ENCODE peak calls at places on chromosomes 1 and 21, in six cellular contexts. One of them, this sample, is unnamed.
A peak's percentile ranks its signal among the peaks of the same experiment; 100 is the strongest.

GRCh38 chr1:225694151-225694603 is 41.3 kb upstream of the ENAH start:
- DNase-seq in tibial artery: peak; percentile 45
- DNase-seq in lower lobe of right lung: no peak
- DNase-seq in IMR-90: peak; percentile 56
- DNase-seq in stomach: peak; percentile 78
- DNase-seq in fibroblast of lung: peak; percentile 56
- DNase-seq in this sample: peak; percentile 78

GRCh38 chr1:67835663-67836452 is 2.6 kb upstream of the GNG12 start:
- DNase-seq in tibial artery: no peak
- DNase-seq in lower lobe of right lung: no peak
- DNase-seq in IMR-90: no peak
- DNase-seq in stomach: no peak
- DNase-seq in fibroblast of lung: no peak
- DNase-seq in this sample: no peak

GRCh38 chr21:44306926-44307687 is 7.3 kb downstream of the PFKL start:
- DNase-seq in tibial artery: no peak
- DNase-seq in lower lobe of right lung: no peak
- DNase-seq in IMR-90: peak; percentile 18
- DNase-seq in stomach: no peak
- DNase-seq in fibroblast of lung: no peak
- DNase-seq in this sample: peak; percentile 49

GRCh38 chr1:226635456-226635941 is 86.9 kb downstream of the STUM start:
- DNase-seq in tibial artery: peak; percentile 17
- DNase-seq in lower lobe of right lung: peak; percentile 46
- DNase-seq in IMR-90: no peak
- DNase-seq in stomach: peak; percentile 59
- DNase-seq in fibroblast of lung: no peak
- DNase-seq in this sample: no peak

GRCh38 chr1:152348447-152348846 is 11.4 kb downstream of the FLG2 start:
- DNase-seq in tibial artery: no peak
- DNase-seq in lower lobe of right lung: no peak
- DNase-seq in IMR-90: no peak
- DNase-seq in stomach: no peak
- DNase-seq in fibroblast of lung: no peak
- DNase-seq in this sample: peak; percentile 16

GRCh38 chr1:1431845-1432565 is 3.5 kb upstream of the VWA1 start:
- DNase-seq in tibial artery: peak; percentile 57
- DNase-seq in lower lobe of right lung: peak; percentile 84
- DNase-seq in IMR-90: no peak
- DNase-seq in stomach: peak; percentile 72
- DNase-seq in fibroblast of lung: peak; percentile 41
- DNase-seq in this sample: peak; percentile 29

GRCh38 chr1:203153051-203153988 is 22.3 kb downstream of the MYBPH start:
- DNase-seq in tibial artery: no peak
- DNase-seq in lower lobe of right lung: no peak
- DNase-seq in IMR-90: no peak
- DNase-seq in stomach: no peak
- DNase-seq in fibroblast of lung: no peak
- DNase-seq in this sample: no peak

GRCh38 chr1:1535989-1536937 is 4.2 kb downstream of the TMEM240 start:
- DNase-seq in tibial artery: no peak
- DNase-seq in lower lobe of right lung: no peak
- DNase-seq in IMR-90: no peak
- DNase-seq in stomach: no peak
- DNase-seq in fibroblast of lung: no peak
- DNase-seq in this sample: no peak

GRCh38 chr1:30998887-30999286 is 66.6 kb downstream of the PUM1 start:
- DNase-seq in tibial artery: no peak
- DNase-seq in lower lobe of right lung: no peak
- DNase-seq in IMR-90: no peak
- DNase-seq in stomach: no peak
- DNase-seq in fibroblast of lung: no peak
- DNase-seq in this sample: peak; percentile 16

GRCh38 chr1:39960461-39960958 is 5.6 kb downstream of the MFSD2A start:
- DNase-seq in tibial artery: peak; percentile 32
- DNase-seq in lower lobe of right lung: peak; percentile 94
- DNase-seq in IMR-90: no peak
- DNase-seq in stomach: peak; percentile 84
- DNase-seq in fibroblast of lung: no peak
- DNase-seq in this sample: no peak

GRCh38 chr1:45230537-45230936 is 24.1 kb upstream of the ZSWIM5 start:
- DNase-seq in tibial artery: no peak
- DNase-seq in lower lobe of right lung: no peak
- DNase-seq in IMR-90: no peak
- DNase-seq in stomach: peak; percentile 29
- DNase-seq in fibroblast of lung: no peak
- DNase-seq in this sample: no peak

GRCh38 chr1:23718482-23718881 is 24.8 kb upstream of the ELOA start:
- DNase-seq in tibial artery: no peak
- DNase-seq in lower lobe of right lung: no peak
- DNase-seq in IMR-90: peak; percentile 50
- DNase-seq in stomach: no peak
- DNase-seq in fibroblast of lung: peak; percentile 63
- DNase-seq in this sample: peak; percentile 54

GRCh38 chr21:25831300-25831699 is 96.5 kb downstream of the GABPA start:
- DNase-seq in tibial artery: no peak
- DNase-seq in lower lobe of right lung: no peak
- DNase-seq in IMR-90: peak; percentile 39
- DNase-seq in stomach: no peak
- DNase-seq in fibroblast of lung: no peak
- DNase-seq in this sample: no peak

GRCh38 chr1:171403396-171403795 is 81.9 kb upstream of the PRRC2C start:
- DNase-seq in tibial artery: no peak
- DNase-seq in lower lobe of right lung: no peak
- DNase-seq in IMR-90: no peak
- DNase-seq in stomach: no peak
- DNase-seq in fibroblast of lung: no peak
- DNase-seq in this sample: peak; percentile 28

GRCh38 chr1:36083219-36083618 is 675 bp upstream of the TEKT2 start:
- DNase-seq in tibial artery: no peak
- DNase-seq in lower lobe of right lung: no peak
- DNase-seq in IMR-90: no peak
- DNase-seq in stomach: no peak
- DNase-seq in fibroblast of lung: no peak
- DNase-seq in this sample: no peak

GRCh38 chr1:15102646-15103045 is 50.9 kb upstream of the TMEM51 start:
- DNase-seq in tibial artery: no peak
- DNase-seq in lower lobe of right lung: no peak
- DNase-seq in IMR-90: no peak
- DNase-seq in stomach: no peak
- DNase-seq in fibroblast of lung: no peak
- DNase-seq in this sample: no peak

GRCh38 chr1:234724517-234725176 is 114.7 kb upstream of the IRF2BP2 start:
- DNase-seq in tibial artery: peak; percentile 84
- DNase-seq in lower lobe of right lung: peak; percentile 78
- DNase-seq in IMR-90: no peak
- DNase-seq in stomach: peak; percentile 82
- DNase-seq in fibroblast of lung: no peak
- DNase-seq in this sample: no peak

GRCh38 chr1:234726359-234726836 is 116.4 kb upstream of the IRF2BP2 start:
- DNase-seq in tibial artery: no peak
- DNase-seq in lower lobe of right lung: no peak
- DNase-seq in IMR-90: peak; percentile 29
- DNase-seq in stomach: no peak
- DNase-seq in fibroblast of lung: no peak
- DNase-seq in this sample: peak; percentile 62

GRCh38 chr1:234722904-234723588 is 113.1 kb upstream of the IRF2BP2 start:
- DNase-seq in tibial artery: peak; percentile 89
- DNase-seq in lower lobe of right lung: no peak
- DNase-seq in IMR-90: peak; percentile 87
- DNase-seq in stomach: peak; percentile 68
- DNase-seq in fibroblast of lung: peak; percentile 92
- DNase-seq in this sample: peak; percentile 94

GRCh38 chr1:234727018-234727757 is 117.2 kb upstream of the IRF2BP2 start:
- DNase-seq in tibial artery: no peak
- DNase-seq in lower lobe of right lung: no peak
- DNase-seq in IMR-90: peak; percentile 29
- DNase-seq in stomach: no peak
- DNase-seq in fibroblast of lung: no peak
- DNase-seq in this sample: peak; percentile 67

DNA sequence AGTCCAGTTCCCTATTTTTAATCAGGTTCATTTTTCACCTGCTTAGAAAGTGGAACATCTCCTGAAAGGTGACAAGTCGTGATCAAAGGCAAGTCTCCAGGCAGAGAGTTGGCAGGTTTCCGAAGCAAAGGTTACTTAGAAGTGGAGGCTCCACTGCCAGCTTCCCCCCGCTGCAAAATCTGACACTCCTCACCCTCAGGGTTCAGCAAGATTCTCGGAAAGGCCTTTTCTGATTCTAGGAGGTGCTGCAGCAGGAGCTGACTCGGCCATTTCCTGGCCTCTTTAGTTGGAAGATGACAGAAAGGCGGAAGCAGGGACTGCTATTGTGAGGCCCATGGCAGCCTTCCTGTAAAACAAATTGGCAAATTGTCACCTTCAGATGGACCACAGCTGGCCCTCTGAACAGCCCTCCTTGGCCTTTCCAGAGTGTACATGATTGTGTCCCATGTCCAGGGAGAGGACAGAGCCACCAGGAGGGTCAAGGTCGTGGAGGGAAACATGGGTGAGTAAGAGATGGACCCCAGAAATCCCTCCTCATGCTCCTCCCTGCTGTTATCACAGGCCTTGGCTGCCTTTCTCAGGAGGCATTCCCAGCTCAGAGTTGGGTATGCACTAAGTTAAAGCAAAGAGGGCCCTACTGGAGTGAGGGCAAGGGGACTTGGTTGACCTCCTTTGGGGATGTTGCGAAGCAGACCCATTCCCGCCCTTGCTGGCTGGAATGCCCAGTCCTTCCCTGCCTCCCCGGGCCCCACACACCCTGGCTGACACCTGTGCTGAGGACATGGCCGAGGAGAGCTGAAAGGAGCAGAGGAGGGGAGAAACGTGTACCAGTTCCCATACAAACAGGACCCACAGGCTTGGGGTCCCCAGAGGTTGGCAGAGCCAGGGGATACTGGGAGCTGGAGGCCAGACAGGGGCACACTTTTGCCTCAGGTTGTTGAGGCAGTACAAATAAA is 115.5 kb upstream of the IRF2BP2 start:
- DNase-seq in tibial artery: no peak
- DNase-seq in lower lobe of right lung: no peak
- DNase-seq in IMR-90: no peak
- DNase-seq in stomach: peak; percentile 68
- DNase-seq in fibroblast of lung: peak; percentile 28
- DNase-seq in this sample: no peak
- H3K4me3 ChIP-seq in tibial artery: no peak overlapping the region
- H3K4me3 ChIP-seq in lower lobe of right lung: peak overlapping the region; percentile 34
- H3K4me3 ChIP-seq in IMR-90: no peak overlapping the region
- H3K4me3 ChIP-seq in stomach: no peak overlapping the region
- H3K4me3 ChIP-seq in fibroblast of lung: no peak overlapping the region
- H3K4me3 ChIP-seq in this sample: no peak overlapping the region

DNA sequence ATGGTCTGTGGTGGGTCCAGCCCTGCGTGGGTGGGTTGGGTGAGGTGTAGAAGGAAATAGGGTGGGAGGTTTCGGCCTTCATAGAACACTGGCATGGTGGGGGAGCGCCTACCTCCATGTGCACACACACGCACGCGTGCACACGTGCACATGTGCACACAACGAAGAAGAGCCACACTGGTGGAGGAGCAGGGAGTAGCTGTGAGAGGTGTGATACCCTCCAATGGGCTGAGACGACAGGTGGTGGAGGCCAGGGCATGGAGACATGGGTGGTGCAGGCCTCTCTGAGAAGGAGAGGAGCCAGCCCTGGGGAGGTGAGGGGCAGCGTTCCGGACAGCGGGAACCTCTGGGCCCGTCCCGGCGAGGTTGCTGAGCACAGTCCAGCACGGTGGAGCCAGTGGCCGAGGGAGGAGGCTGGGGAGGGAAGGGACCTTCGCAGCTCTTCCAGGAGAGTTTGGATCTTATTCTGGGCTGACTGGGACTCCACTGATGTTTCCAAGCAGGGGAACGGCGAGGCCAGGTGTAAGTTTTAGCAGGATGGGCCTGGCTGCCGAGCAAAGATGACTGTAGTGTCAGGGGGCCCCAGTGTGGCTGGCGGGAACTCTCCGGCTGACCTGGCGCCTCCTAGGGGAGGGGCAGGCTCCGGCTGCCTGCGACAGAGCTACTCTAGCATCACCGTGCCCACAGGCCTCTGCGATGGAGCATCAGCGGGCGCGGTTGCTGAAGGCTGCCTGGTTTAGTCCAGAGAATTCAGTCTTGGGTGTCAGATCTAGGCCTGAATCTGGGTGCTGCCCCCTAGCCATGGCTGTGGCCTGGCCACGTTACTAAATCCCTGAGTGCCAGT is 107.2 kb downstream of the ARHGEF10L start:
- DNase-seq in tibial artery: no peak
- DNase-seq in lower lobe of right lung: no peak
- DNase-seq in IMR-90: no peak
- DNase-seq in stomach: no peak
- DNase-seq in fibroblast of lung: no peak
- DNase-seq in this sample: no peak
- TF ChIP-seq CTCF in tibial artery: no peak
- TF ChIP-seq CTCF in lower lobe of right lung: no peak
- TF ChIP-seq CTCF in IMR-90: no peak
- TF ChIP-seq CTCF in stomach: no peak
- TF ChIP-seq CTCF in fibroblast of lung: no peak
- TF ChIP-seq CTCF in this sample: peak; percentile 3

DNA sequence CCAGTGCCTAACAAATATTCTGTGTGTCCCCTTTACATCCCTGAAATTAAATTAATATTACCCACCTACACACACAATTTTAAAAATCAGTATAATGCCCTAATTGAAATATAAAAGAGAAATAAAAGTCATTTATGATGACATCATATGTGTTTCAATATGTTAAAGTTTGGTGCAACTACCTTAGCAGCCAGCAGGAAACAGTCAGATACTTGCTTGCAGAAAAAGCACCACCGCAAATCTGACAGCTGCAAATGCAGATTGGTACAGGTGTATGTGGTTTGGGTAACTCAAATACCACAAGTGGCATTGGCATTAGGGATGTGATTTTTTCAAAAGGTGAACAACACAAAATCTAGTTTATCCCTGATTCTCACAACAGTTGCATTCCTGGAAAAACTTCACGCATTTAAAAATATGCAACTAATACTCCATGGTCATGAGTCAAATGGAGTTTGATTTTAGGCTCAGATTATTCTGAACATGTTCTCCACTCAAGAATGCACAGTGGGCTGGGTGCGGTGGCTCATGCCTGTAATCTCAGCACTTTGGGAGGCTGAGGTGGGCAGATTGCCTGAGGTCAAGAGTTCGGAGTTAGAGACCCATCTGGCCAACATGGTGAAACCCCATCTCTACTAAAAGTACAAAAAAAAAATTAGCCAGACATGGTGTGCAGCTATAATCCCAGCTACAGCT is 106.3 kb downstream of the EDEM3 start:
- DNase-seq in tibial artery: no peak
- DNase-seq in lower lobe of right lung: no peak
- DNase-seq in IMR-90: no peak
- DNase-seq in stomach: no peak
- DNase-seq in fibroblast of lung: no peak
- DNase-seq in this sample: no peak
- H3K4me3 ChIP-seq in tibial artery: no peak overlapping the region
- H3K4me3 ChIP-seq in lower lobe of right lung: no peak overlapping the region
- H3K4me3 ChIP-seq in IMR-90: no peak overlapping the region
- H3K4me3 ChIP-seq in stomach: no peak overlapping the region
- H3K4me3 ChIP-seq in fibroblast of lung: no peak overlapping the region
- H3K4me3 ChIP-seq in this sample: no peak overlapping the region

GRCh38 chr1:245085508-245086095 is 69.2 kb upstream of the KIF26B start:
- DNase-seq in tibial artery: no peak
- DNase-seq in lower lobe of right lung: no peak
- DNase-seq in IMR-90: peak; percentile 97
- DNase-seq in stomach: no peak
- DNase-seq in fibroblast of lung: peak; percentile 95
- DNase-seq in this sample: peak; percentile 94
- TF ChIP-seq CTCF in tibial artery: no peak
- TF ChIP-seq CTCF in lower lobe of right lung: no peak
- TF ChIP-seq CTCF in IMR-90: peak; percentile 11
- TF ChIP-seq CTCF in stomach: no peak
- TF ChIP-seq CTCF in fibroblast of lung: peak; percentile 15
- TF ChIP-seq CTCF in this sample: peak; percentile 35

GRCh38 chr1:150970818-150971582 is 3.6 kb downstream of the CERS2 start:
- DNase-seq in tibial artery: peak; percentile 89
- DNase-seq in lower lobe of right lung: peak; percentile 89
- DNase-seq in IMR-90: peak; percentile 62
- DNase-seq in stomach: peak; percentile 80
- DNase-seq in fibroblast of lung: peak; percentile 84
- DNase-seq in this sample: peak; percentile 71
- H3K4me3 ChIP-seq in tibial artery: peak overlapping the region; percentile 81
- H3K4me3 ChIP-seq in lower lobe of right lung: peak overlapping the region; percentile 29
- H3K4me3 ChIP-seq in IMR-90: no peak overlapping the region
- H3K4me3 ChIP-seq in stomach: peak overlapping the region; percentile 80
- H3K4me3 ChIP-seq in fibroblast of lung: peak overlapping the region; percentile 83
- H3K4me3 ChIP-seq in this sample: peak overlapping the region; percentile 34